ENCODE peak calls at places on chromosomes 3 and 15, in five cellular contexts. V, U, Y, I and C are unnamed samples.

GRCh38 chr3:54826255-54826691 is 101.6 kb downstream of the LRTM1 start:
- DNase-seq in V (no peak), U (no peak), Y (no peak), I (no peak), C (no peak)

GRCh38 chr3:11235385-11235784 is 36.8 kb upstream of the ATG7 start:
- DNase-seq in Y (no peak), I (no peak), V (no peak), U (no peak), C (no peak)

GRCh38 chr15:69380100-69380725 is 33.9 kb upstream of the KIF23 start:
- DNase-seq in I (no peak), U (peak; percentile 11), Y (no peak), V (no peak), C (peak; percentile 80)

GRCh38 chr3:177283983-177284382 is 86.7 kb upstream of the TBL1XR1 start:
- DNase-seq in U (no peak), Y (no peak), V (no peak), I (no peak), C (no peak)

GRCh38 chr15:65368646-65369045 is 9.2 kb downstream of the IGDCC3 start:
- DNase-seq in I (no peak), V (no peak), U (no peak), Y (no peak), C (no peak)

GRCh38 chr3:168272343-168272984 is 176.7 kb upstream of the GOLIM4 start:
- DNase-seq in Y (no peak), I (no peak), U (no peak), V (no peak), C (no peak)

GRCh38 chr3:55607844-55608243 is 120.7 kb upstream of the WNT5A start:
- DNase-seq in Y (no peak), I (no peak), V (no peak), U (no peak), C (no peak)

GRCh38 chr3:139120336-139120971 is 75.8 kb upstream of the PRR23C start:
- DNase-seq in V (no peak), Y (no peak), I (peak; percentile 14), U (no peak), C (peak; percentile 45)

GRCh38 chr15:90915808-90916440 is 12.8 kb downstream of the MAN2A2 start:
- DNase-seq in V (no peak), Y (no peak), U (no peak), I (peak; percentile 61), C (no peak)

GRCh38 chr3:153028336-153028735 is 133.7 kb upstream of the RAP2B start:
- DNase-seq in I (no peak), V (no peak), U (no peak), Y (no peak), C (no peak)

GRCh38 chr3:194003128-194004057 is 132.6 kb upstream of the HES1 start:
- DNase-seq in V (peak; percentile 86), Y (no peak), I (peak; percentile 89), U (peak; percentile 98), C (peak; percentile 84)

GRCh38 chr15:26359855-26360254 is 413.0 kb downstream of the GABRB3 start:
- DNase-seq in U (no peak), I (no peak), V (no peak), Y (no peak), C (no peak)

GRCh38 chr3:160330111-160330510 is 68.9 kb downstream of the IFT80 start:
- DNase-seq in I (no peak), U (no peak), Y (no peak), V (no peak), C (no peak)

GRCh38 chr3:56467108-56467507 is 1.2 kb downstream of the ERC2 start:
- DNase-seq in I (peak; percentile 46), U (no peak), Y (peak; percentile 48), V (peak; percentile 89), C (peak; percentile 97)

GRCh38 chr3:4939276-4939675 is 40.0 kb upstream of the BHLHE40 start:
- DNase-seq in V (no peak), Y (no peak), U (no peak), I (no peak), C (no peak)

GRCh38 chr3:191424871-191425270 is 36.1 kb upstream of the PYDC2 start:
- DNase-seq in V (peak; percentile 3), I (no peak), Y (peak; percentile 30), U (no peak), C (no peak)

GRCh38 chr15:78000089-78000926 is 77.2 kb downstream of the TBC1D2B start:
- DNase-seq in V (peak; percentile 80), U (peak; percentile 74), Y (peak; percentile 82), I (peak; percentile 74), C (peak; percentile 98)

GRCh38 chr3:119176778-119177177 is 3.4 kb downstream of the UPK1B start:
- DNase-seq in I (no peak), U (no peak), Y (no peak), V (no peak), C (no peak)

GRCh38 chr15:49709815-49710214 is 89.0 kb downstream of the DTWD1 start:
- DNase-seq in Y (no peak), I (no peak), V (no peak), U (no peak), C (no peak)

GRCh38 chr3:34777361-34777760 is 862.0 kb upstream of the ARPP21 start:
- DNase-seq in V (no peak), I (no peak), Y (no peak), U (no peak), C (no peak)

GRCh38 chr15:52042051-52042851 is 23.2 kb downstream of the MAPK6 start:
- DNase-seq in Y (no peak), V (no peak), U (no peak), I (no peak), C (no peak)

GRCh38 chr3:16177962-16178627 is 3.6 kb downstream of the GALNT15 start:
- DNase-seq in U (peak; percentile 89), Y (no peak), V (peak; percentile 88), I (peak; percentile 86), C (peak; percentile 96)

DNA sequence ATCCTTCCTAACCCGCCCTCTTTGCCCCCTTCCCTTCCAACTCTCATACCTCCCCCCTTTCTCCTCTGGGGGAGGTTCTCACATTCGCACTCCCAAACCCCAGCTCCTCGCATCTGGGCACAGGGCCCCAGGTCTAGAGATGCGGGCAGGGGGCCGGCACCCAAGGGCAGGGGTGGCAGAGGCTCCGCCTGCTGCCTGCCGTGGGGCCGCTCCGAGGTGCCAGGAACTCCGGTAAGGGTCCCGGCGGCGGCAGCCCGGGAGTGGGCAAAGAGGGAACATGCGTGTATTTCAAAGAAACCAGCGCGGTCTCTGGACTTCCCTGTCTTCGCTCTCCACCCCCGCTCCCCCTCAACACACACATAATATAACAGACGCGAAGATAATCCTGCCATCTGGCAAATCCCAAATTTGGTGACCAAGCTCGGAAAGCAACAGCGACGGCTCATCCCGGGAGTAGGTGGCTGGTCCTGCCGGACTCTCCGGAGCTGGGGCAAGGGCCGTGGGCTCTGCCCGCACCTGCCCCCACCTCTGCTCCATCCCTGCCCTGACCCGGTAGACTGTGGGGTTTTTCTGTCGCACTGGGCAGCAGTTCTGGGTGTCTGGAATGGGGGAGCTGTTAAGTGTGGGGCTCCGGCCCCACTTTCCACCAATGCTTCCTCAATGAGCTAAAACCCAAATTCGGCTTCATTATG is 31.0 kb downstream of the NR2F2 start:
- DNase-seq in Y (no peak), I (no peak), V (peak; percentile 35), U (no peak), C (peak; percentile 74)
- H3K4me1 ChIP-seq in Y (peaks cover 24% of the 10 kb centered on the region), I (peaks cover 1% of the 10 kb centered on the region), V (no peaks in the 10 kb centered on the region), U (peaks cover under 1% of the 10 kb centered on the region), C (peaks cover 17% of the 10 kb centered on the region)

DNA sequence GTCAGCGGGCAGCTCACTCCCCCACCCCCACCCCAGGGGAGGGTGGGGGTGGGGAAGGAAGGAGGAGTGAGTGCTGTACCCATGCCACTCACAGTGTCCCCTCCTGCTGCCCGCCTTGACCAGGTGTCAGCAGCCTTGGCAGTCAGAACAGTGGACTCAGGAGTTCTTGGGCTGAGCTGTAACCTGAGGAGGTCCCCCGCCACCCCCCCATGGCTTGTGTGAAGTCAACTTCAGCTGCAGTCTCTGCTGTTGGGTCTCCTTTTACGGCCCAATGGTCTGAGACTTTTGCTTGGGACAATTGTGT is 8.9 kb downstream of the MAPKAPK3 start:
- DNase-seq in I (peak; percentile 79), Y (no peak), V (no peak), U (no peak), C (no peak)
- H3K4me1 ChIP-seq in I (peaks cover 85% of the 10 kb centered on the region), Y (peaks cover 99% of the 10 kb centered on the region), V (peaks cover 11% of the 10 kb centered on the region), U (peaks cover 4% of the 10 kb centered on the region), C (peaks cover 23% of the 10 kb centered on the region)

GRCh38 chr3:111763968-111764367 is 95.1 kb upstream of the PHLDB2 start:
- DNase-seq in U (no peak), Y (no peak), V (no peak), I (no peak), C (no peak)

GRCh38 chr3:111763101-111763500 is 96.0 kb upstream of the PHLDB2 start:
- DNase-seq in V (no peak), U (no peak), Y (no peak), I (no peak), C (no peak)

GRCh38 chr3:111764645-111765091 is 94.4 kb upstream of the PHLDB2 start:
- DNase-seq in V (no peak), Y (no peak), I (no peak), U (no peak), C (no peak)

GRCh38 chr3:111761309-111761795 is 97.7 kb upstream of the PHLDB2 start:
- DNase-seq in I (no peak), Y (no peak), U (no peak), V (peak; percentile 3), C (no peak)

GRCh38 chr3:111762535-111762934 is 96.5 kb upstream of the PHLDB2 start:
- DNase-seq in U (no peak), I (no peak), Y (no peak), V (no peak), C (no peak)
- H3K4me1 ChIP-seq in U (peaks cover 34% of the 10 kb centered on the region), I (no peaks in the 10 kb centered on the region), Y (no peaks in the 10 kb centered on the region), V (peaks cover 31% of the 10 kb centered on the region), C (peaks cover 3% of the 10 kb centered on the region)

GRCh38 chr15:40567111-40567510 is 2.0 kb upstream of the RPUSD2 start:
- DNase-seq in V (no peak), Y (no peak), I (no peak), U (no peak), C (peak; percentile 75)

GRCh38 chr15:40569139-40569953 is at the start of gene RPUSD2:
- DNase-seq in I (peak; percentile 95), V (peak; percentile 97), U (peak; percentile 94), Y (peak; percentile 95), C (peak; percentile 98)

GRCh38 chr15:40562691-40563090 is 2.2 kb downstream of the CCDC32 start:
- DNase-seq in U (no peak), I (no peak), V (no peak), Y (no peak), C (no peak)

GRCh38 chr15:40564591-40565332 is at the start of gene CCDC32:
- DNase-seq in U (peak; percentile 99), V (peak; percentile 94), Y (peak; percentile 98), I (peak; percentile 96), C (peak; percentile 99)

GRCh38 chr15:40565333-40566238 is 744 bp upstream of the CCDC32 start:
- DNase-seq in U (no peak), Y (no peak), V (no peak), I (no peak), C (no peak)
- H3K4me1 ChIP-seq in U (peaks cover 10% of the 10 kb centered on the region), Y (peaks cover 42% of the 10 kb centered on the region), V (peaks cover 7% of the 10 kb centered on the region), I (peaks cover 33% of the 10 kb centered on the region), C (peaks cover 5% of the 10 kb centered on the region)

GRCh38 chr15:75007216-75007615 is 11.9 kb downstream of the SCAMP5 start:
- DNase-seq in Y (no peak), U (no peak), I (no peak), V (no peak), C (no peak)
- H3K4me1 ChIP-seq in Y (no peaks in the 10 kb centered on the region), U (no peaks in the 10 kb centered on the region), I (no peaks in the 10 kb centered on the region), V (no peaks in the 10 kb centered on the region), C (no peaks in the 10 kb centered on the region)